ENCODE peak calls at places on chromosomes 6 and 20, in nine cellular contexts. R, O, I, M, N, Z, X, Y and G are unnamed samples.

GRCh38 chr6:109370792-109371191 is 11.5 kb downstream of the CD164 start:
- DNase-seq in X (no peak), N (no peak), R (no peak), I (no peak), Y (no peak), Z (no peak), O (no peak), M (no peak), G (no peak)

GRCh38 chr20:32789896-32790750 is 27.9 kb downstream of the DNMT3B start:
- DNase-seq in O (peak), R (peak), I (peak), M (peak), N (peak), Z (peak), X (peak), Y (peak), G (peak)

GRCh38 chr20:10559266-10559665 is 114.5 kb downstream of the JAG1 start:
- DNase-seq in Z (no peak), I (no peak), Y (no peak), R (no peak), X (no peak), N (no peak), O (no peak), M (no peak), G (no peak)

GRCh38 chr6:140001851-140002301 is 627.4 kb upstream of the CITED2 start:
- DNase-seq in N (no peak), X (no peak), Y (no peak), Z (no peak), R (no peak), O (no peak), M (no peak), I (no peak), G (no peak)

GRCh38 chr6:54717849-54718455 is 128.6 kb upstream of the FAM83B start:
- DNase-seq in O (peak), M (peak), X (no peak), N (no peak), R (peak), I (peak), Y (peak), Z (peak), G (peak)

GRCh38 chr6:11276911-11277274 is 44.4 kb upstream of the NEDD9 start:
- DNase-seq in X (no peak), Y (no peak), M (no peak), O (no peak), I (no peak), Z (no peak), R (no peak), N (no peak), G (no peak)

GRCh38 chr6:88910922-88911778 is 52.3 kb downstream of the RNGTT start:
- DNase-seq in Y (no peak), N (no peak), X (no peak), M (no peak), I (no peak), O (peak), R (no peak), Z (no peak), G (no peak)

GRCh38 chr20:37357481-37358365 is 11.8 kb downstream of the SRC start:
- DNase-seq in Y (no peak), R (no peak), I (no peak), N (no peak), X (no peak), M (no peak), Z (no peak), O (no peak), G (no peak)

GRCh38 chr20:23453944-23454543 is 1.4 kb upstream of the CST11 start:
- DNase-seq in N (no peak), Y (no peak), O (no peak), M (no peak), I (no peak), R (no peak), Z (no peak), X (no peak), G (no peak)

GRCh38 chr20:17643531-17644188 is 38.4 kb downstream of the RRBP1 start:
- DNase-seq in O (no peak), Z (no peak), Y (no peak), I (no peak), N (no peak), X (no peak), M (no peak), R (no peak), G (no peak)

GRCh38 chr20:15200139-15200538 is 862.7 kb upstream of the FLRT3 start:
- DNase-seq in Y (no peak), N (no peak), R (no peak), X (no peak), Z (no peak), O (no peak), I (no peak), M (no peak), G (no peak)

GRCh38 chr6:3618300-3619041 is 133.0 kb downstream of the PXDC1 start:
- DNase-seq in Z (no peak), I (no peak), N (no peak), X (no peak), R (no peak), O (no peak), Y (no peak), M (no peak), G (no peak)

GRCh38 chr6:4856779-4857178 is 80.6 kb downstream of the CDYL start:
- DNase-seq in Z (no peak), R (no peak), N (no peak), M (no peak), Y (no peak), X (no peak), O (no peak), I (no peak), G (no peak)

GRCh38 chr6:141056945-141057635 is 1075.6 kb upstream of the GJE1 start:
- DNase-seq in I (no peak), R (no peak), M (no peak), N (no peak), O (no peak), Y (no peak), X (no peak), Z (no peak), G (no peak)

GRCh38 chr6:29861521-29862255 is 34.1 kb downstream of the HLA-G start:
- DNase-seq in X (no peak), I (no peak), N (no peak), Y (no peak), R (no peak), O (no peak), M (no peak), Z (no peak), G (no peak)

GRCh38 chr20:41524980-41525613 is 93.1 kb downstream of the CHD6 start:
- DNase-seq in R (no peak), O (peak), N (no peak), I (no peak), M (no peak), Z (no peak), X (no peak), Y (no peak), G (no peak)

GRCh38 chr6:29790626-29791025 is 37.0 kb upstream of the HLA-G start:
- DNase-seq in R (no peak), Y (no peak), X (no peak), O (no peak), Z (no peak), I (no peak), M (no peak), N (no peak), G (no peak)

GRCh38 chr6:123027392-123027791 is 31.4 kb downstream of the CLVS2 start:
- DNase-seq in M (no peak), R (no peak), N (no peak), Z (no peak), Y (no peak), X (no peak), O (no peak), I (peak), G (no peak)

GRCh38 chr6:121680058-121680457 is 244.6 kb downstream of the GJA1 start:
- DNase-seq in R (no peak), N (no peak), Y (no peak), O (no peak), I (no peak), X (no peak), Z (no peak), M (no peak), G (no peak)

GRCh38 chr20:35443003-35443402 is 5.0 kb upstream of the GDF5 start:
- DNase-seq in I (no peak), R (no peak), Z (no peak), X (no peak), N (no peak), M (no peak), O (no peak), Y (no peak), G (no peak)

GRCh38 chr6:46935687-46936086 is 13.9 kb upstream of the ADGRF5 start:
- DNase-seq in O (no peak), R (no peak), Z (no peak), M (no peak), N (no peak), X (no peak), I (no peak), Y (no peak), G (no peak)

GRCh38 chr6:15929685-15930084 is 199.2 kb upstream of the MYLIP start:
- DNase-seq in O (no peak), I (no peak), X (no peak), Z (no peak), Y (no peak), M (no peak), R (no peak), N (no peak), G (no peak)

GRCh38 chr6:13328875-13329183 is 492 bp upstream of the TBC1D7 start:
- DNase-seq in M (no peak), Y (no peak), X (no peak), N (no peak), I (no peak), Z (no peak), R (no peak), O (no peak), G (no peak)

GRCh38 chr6:129501401-129502051 is 208.5 kb downstream of the ARHGAP18 start:
- DNase-seq in N (no peak), Y (peak), M (no peak), X (no peak), I (peak), Z (no peak), R (no peak), O (no peak), G (no peak)

GRCh38 chr20:50929299-50930138 is 1.7 kb downstream of the ADNP start:
- DNase-seq in Y (peak), X (peak), N (peak), R (peak), I (peak), O (peak), M (peak), Z (peak), G (peak)

GRCh38 chr6:25774120-25774730 is 19.7 kb downstream of the SLC17A4 start:
- DNase-seq in N (no peak), X (no peak), I (no peak), O (no peak), Z (no peak), R (no peak), M (no peak), Y (no peak), G (no peak)

GRCh38 chr20:36097331-36097730 is 57.2 kb upstream of the EPB41L1 start:
- DNase-seq in O (no peak), I (no peak), Z (no peak), M (no peak), R (no peak), Y (no peak), N (no peak), X (no peak), G (no peak)

GRCh38 chr6:129852257-129852858 is 8.8 kb downstream of the TMEM244 start:
- DNase-seq in Z (no peak), N (no peak), Y (no peak), O (no peak), R (no peak), X (no peak), M (no peak), I (no peak), G (no peak)

GRCh38 chr6:156875062-156875461 is 97.9 kb downstream of the ARID1B start:
- DNase-seq in R (no peak), Z (no peak), M (no peak), N (no peak), X (no peak), O (no peak), Y (no peak), I (no peak), G (no peak)

GRCh38 chr6:82989891-82990290 is 75.8 kb downstream of the UBE3D start:
- DNase-seq in O (no peak), R (no peak), X (no peak), Y (no peak), Z (no peak), I (no peak), M (no peak), N (no peak), G (no peak)

GRCh38 chr6:73367761-73368355 is 1.8 kb downstream of the OOEP start:
- DNase-seq in O (no peak), I (no peak), R (no peak), N (no peak), X (no peak), Z (no peak), M (no peak), Y (no peak), G (no peak)

GRCh38 chr6:140276719-140277118 is 902.3 kb upstream of the CITED2 start:
- DNase-seq in N (no peak), Z (no peak), M (no peak), R (no peak), I (no peak), Y (no peak), X (no peak), O (no peak), G (no peak)

GRCh38 chr20:59001068-59001448 is 6.0 kb downstream of the CTSZ start:
- DNase-seq in Z (no peak), I (no peak), R (no peak), M (no peak), N (no peak), O (no peak), Y (no peak), X (no peak), G (no peak)

GRCh38 chr20:56630086-56630493 is 984 bp downstream of the TFAP2C start:
- DNase-seq in N (no peak), Z (peak), Y (no peak), I (no peak), X (no peak), R (no peak), O (peak), M (peak), G (peak)

GRCh38 chr6:135901776-135902524 is 50.4 kb downstream of the PDE7B start:
- DNase-seq in N (no peak), Y (peak), R (no peak), X (no peak), I (no peak), M (no peak), O (no peak), Z (no peak), G (no peak)

GRCh38 chr6:1911476-1911875 is 301.8 kb downstream of the FOXC1 start:
- DNase-seq in N (no peak), R (no peak), M (no peak), I (no peak), Z (no peak), X (no peak), O (no peak), Y (no peak), G (no peak)

GRCh38 chr6:99613705-99614429 is 7.2 kb downstream of the PRDM13 start:
- DNase-seq in R (peak), N (no peak), X (no peak), O (peak), Y (no peak), M (peak), I (no peak), Z (no peak), G (peak)

GRCh38 chr6:53335224-53335994 is 13.3 kb downstream of the ELOVL5 start:
- DNase-seq in Y (peak), R (peak), M (peak), N (no peak), Z (no peak), X (peak), O (no peak), I (no peak), G (no peak)